ENCODE peak calls at places on chromosomes 2 and 18, in eight cellular contexts. M is frontal cortex; V is stimulated activated CD4-positive, alpha-beta T cell treated with anti-CD3 and anti-CD28 coated beads, Interleukin-2, amount 100 ng/mL, for 48 hours; T is iPS-NIHi11; J is germinal center; S is ascending aorta; R is AG04450; D is esophagus squamous epithelium. P is an unnamed sample.

GRCh38 chr2:39530423-39530866 is 93.4 kb upstream of the MAP4K3 start:
- DNase-seq in S (no peak), D (no peak), M (no peak), R (no peak), T (no peak), J (no peak), V (no peak), P (no peak)

GRCh38 chr18:41714872-41715271 is 240.2 kb upstream of the PIK3C3 start:
- DNase-seq in T (no peak), M (no peak), J (no peak), R (no peak), D (no peak), S (no peak), V (no peak), P (no peak)

GRCh38 chr2:23491622-23492336 is 106.8 kb downstream of the KLHL29 start:
- DNase-seq in R (no peak), D (no peak), M (no peak), V (no peak), S (no peak), T (no peak), J (no peak), P (no peak)

GRCh38 chr2:56768973-56769372 is 585.2 kb downstream of the CCDC85A start:
- DNase-seq in V (no peak), M (no peak), D (no peak), R (no peak), S (no peak), J (no peak), T (no peak), P (no peak)

GRCh38 chr2:37911296-37911888 is 13.7 kb upstream of the RMDN2 start:
- DNase-seq in J (no peak), T (no peak), S (no peak), R (no peak), M (no peak), D (no peak), V (no peak), P (no peak)

GRCh38 chr2:154489271-154489858 is 209.1 kb upstream of the KCNJ3 start:
- DNase-seq in J (no peak), R (no peak), T (no peak), S (no peak), M (no peak), V (no peak), D (no peak), P (no peak)

GRCh38 chr2:21710496-21710895 is 586.7 kb downstream of the TDRD15 start:
- DNase-seq in V (no peak), J (no peak), S (no peak), R (no peak), D (no peak), T (no peak), M (no peak), P (no peak)

GRCh38 chr2:43100883-43101662 is 125.3 kb downstream of the ZFP36L2 start:
- DNase-seq in J (no peak), M (peak), R (no peak), D (no peak), S (no peak), V (no peak), T (peak), P (no peak)

GRCh38 chr18:46886893-46887292 is 30.4 kb downstream of the PIAS2 start:
- DNase-seq in J (no peak), M (no peak), S (no peak), T (no peak), D (no peak), V (no peak), R (no peak), P (no peak)

GRCh38 chr2:75053484-75054112 is 95.2 kb downstream of the POLE4 start:
- DNase-seq in R (no peak), D (no peak), M (no peak), J (peak), V (no peak), S (no peak), T (peak), P (no peak)

GRCh38 chr2:186108470-186108869 is 369.9 kb downstream of the FSIP2 start:
- DNase-seq in R (no peak), V (no peak), J (no peak), M (no peak), D (no peak), S (no peak), T (no peak), P (no peak)

P was measured in activated gamma-delta T cell treated with anti-CD3 and anti-CD28 coated beads, Interleukin-2, amount 50 U/mL, for 16 hours.